ENCODE peak calls at places on chromosomes 3 and 15, in four cellular contexts. E is psoas muscle, Q is lower lobe of right lung, N is WERI-Rb-1. X is an unnamed sample. For H3K36me3 and H3K27me3, the result is how much of the 10 kb centered on the place peaks cover.

GRCh38 chr15:63800245-63800644 is 33.5 kb downstream of the HERC1 start:
- DNase-seq in E (no peak), Q (no peak), N (no peak), X (no peak)

GRCh38 chr15:77714023-77714422 is 81.3 kb upstream of the LINGO1 start:
- DNase-seq in E (no peak), Q (no peak), N (no peak), X (no peak)

GRCh38 chr3:51106242-51106876 is 278.7 kb upstream of the MANF start:
- DNase-seq in E (no peak), Q (no peak), N (no peak), X (no peak)

GRCh38 chr3:192010490-192010889 is 549.5 kb downstream of the PYDC2 start:
- DNase-seq in E (no peak), Q (no peak), N (no peak), X (no peak)

GRCh38 chr3:174767853-174768382 is 91.2 kb upstream of the NAALADL2 start:
- DNase-seq in E (no peak), Q (no peak), N (no peak), X (no peak)

GRCh38 chr15:42612367-42612912 is 37.0 kb downstream of the STARD9 start:
- DNase-seq in E (no peak), Q (no peak), N (no peak), X (no peak)

GRCh38 chr3:66113542-66113941 is 74.8 kb upstream of the MAGI1 start:
- DNase-seq in E (no peak), Q (no peak), N (no peak), X (no peak)

GRCh38 chr3:128804817-128805166 is 74.6 kb upstream of the ACAD9 start:
- DNase-seq in E (no peak), Q (no peak), N (no peak), X (no peak)

GRCh38 chr3:131231710-131232348 is 149.7 kb upstream of the NUDT16 start:
- DNase-seq in E (no peak), Q (no peak), N (no peak), X (no peak)

GRCh38 chr3:6799264-6799915 is 61.5 kb upstream of the GRM7 start:
- DNase-seq in E (no peak), Q (no peak), N (peak), X (no peak)

GRCh38 chr3:56681963-56682457 is 1.1 kb downstream of the TASOR start:
- DNase-seq in E (no peak), Q (no peak), N (no peak), X (no peak)

GRCh38 chr3:159482241-159483031 is 506.2 kb upstream of the IL12A start:
- DNase-seq in E (no peak), Q (no peak), N (no peak), X (no peak)

GRCh38 chr15:46312133-46312740 is 677.4 kb downstream of the SQOR start:
- DNase-seq in E (peak), Q (peak), N (peak), X (peak)

GRCh38 chr3:129727707-129728106 is 121.2 kb upstream of the PLXND1 start:
- DNase-seq in E (no peak), Q (no peak), N (no peak), X (no peak)

GRCh38 chr3:171994646-171995441 is 44.5 kb upstream of the FNDC3B start:
- DNase-seq in E (no peak), Q (no peak), N (no peak), X (no peak)

GRCh38 chr15:28023422-28023821 is 75.7 kb downstream of the OCA2 start:
- DNase-seq in E (no peak), Q (no peak), N (no peak), X (no peak)

GRCh38 chr3:184358921-184359350 is 2.5 kb downstream of the CLCN2 start:
- DNase-seq in E (no peak), Q (no peak), N (no peak), X (no peak)

GRCh38 chr3:122364508-122364907 is 18.5 kb downstream of the MIX23 start:
- DNase-seq in E (no peak), Q (no peak), N (no peak), X (no peak)

GRCh38 chr3:21705769-21706168 is 45.2 kb downstream of the ZNF385D start:
- DNase-seq in E (peak), Q (no peak), N (no peak), X (peak)

GRCh38 chr3:181838940-181839914 is 127.5 kb downstream of the SOX2 start:
- DNase-seq in E (no peak), Q (no peak), N (no peak), X (no peak)

GRCh38 chr15:39074341-39074740 is 506.5 kb upstream of the THBS1 start:
- DNase-seq in E (no peak), Q (no peak), N (no peak), X (no peak)

GRCh38 chr15:64903331-64903950 is 8.3 kb upstream of the ANKDD1A start:
- DNase-seq in E (no peak), Q (no peak), N (no peak), X (no peak)

GRCh38 chr3:171001957-171002694 is 24.4 kb downstream of the SLC2A2 start:
- DNase-seq in E (no peak), Q (no peak), N (no peak), X (no peak)

DNA sequence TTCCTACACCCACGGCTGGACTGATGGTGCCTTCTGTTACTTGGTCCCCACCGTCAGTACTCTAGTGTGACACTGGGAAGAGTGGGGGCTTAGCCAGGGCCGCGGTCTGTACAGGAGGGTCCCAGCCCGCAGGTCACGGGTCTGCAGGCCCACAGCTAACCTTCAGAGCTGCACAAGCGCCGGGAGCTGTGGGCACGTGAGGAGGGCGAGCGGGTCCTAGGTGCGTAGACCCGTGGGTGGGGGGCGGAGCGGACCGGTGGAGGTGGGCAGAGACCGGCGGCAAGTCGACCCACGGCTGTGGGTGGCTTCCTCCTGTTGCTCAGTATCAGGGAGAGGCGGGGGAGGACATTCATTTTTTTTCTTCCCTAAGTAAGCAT is 1.2 kb downstream of the TNFAIP8L3 start:
- DNase-seq in E (no peak), Q (no peak), N (no peak), X (no peak)
- H3K4me3 ChIP-seq in E (peak), Q (peak), N (peak), X (peak)

DNA sequence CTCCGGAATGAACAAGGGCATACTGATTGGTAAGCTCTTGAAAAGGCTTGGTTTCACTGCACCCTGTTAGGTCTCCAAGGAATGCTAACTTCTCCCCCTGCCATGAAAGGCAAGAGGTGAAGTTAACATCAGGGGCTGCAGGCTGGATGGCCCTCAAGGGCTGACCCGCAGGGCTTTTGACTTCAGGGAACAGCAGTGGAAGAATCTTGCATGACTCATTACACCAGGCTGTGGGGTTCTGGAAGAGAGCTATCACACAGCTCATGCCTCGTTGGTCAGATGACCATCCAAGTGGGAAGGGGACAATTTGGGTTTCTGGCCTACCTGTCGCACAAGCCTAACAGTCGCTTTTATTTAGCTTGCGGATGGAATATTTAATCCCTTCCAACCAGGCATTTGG is 23.6 kb upstream of the ATG7 start:
- DNase-seq in E (no peak), Q (no peak), N (no peak), X (no peak)
- H3K36me3 ChIP-seq in E (under half), Q (under half), N (under half), X (under half)

GRCh38 chr3:101803152-101803782 is 24.3 kb downstream of the NXPE3 start:
- DNase-seq in E (no peak), Q (no peak), N (peak), X (no peak)

GRCh38 chr3:101803939-101804338 is 24.9 kb downstream of the NXPE3 start:
- DNase-seq in E (no peak), Q (no peak), N (no peak), X (no peak)

GRCh38 chr3:101801174-101801573 is 22.2 kb downstream of the NXPE3 start:
- DNase-seq in E (no peak), Q (no peak), N (no peak), X (no peak)

GRCh38 chr3:101806491-101806890 is 27.5 kb downstream of the NXPE3 start:
- DNase-seq in E (no peak), Q (no peak), N (no peak), X (no peak)

DNA sequence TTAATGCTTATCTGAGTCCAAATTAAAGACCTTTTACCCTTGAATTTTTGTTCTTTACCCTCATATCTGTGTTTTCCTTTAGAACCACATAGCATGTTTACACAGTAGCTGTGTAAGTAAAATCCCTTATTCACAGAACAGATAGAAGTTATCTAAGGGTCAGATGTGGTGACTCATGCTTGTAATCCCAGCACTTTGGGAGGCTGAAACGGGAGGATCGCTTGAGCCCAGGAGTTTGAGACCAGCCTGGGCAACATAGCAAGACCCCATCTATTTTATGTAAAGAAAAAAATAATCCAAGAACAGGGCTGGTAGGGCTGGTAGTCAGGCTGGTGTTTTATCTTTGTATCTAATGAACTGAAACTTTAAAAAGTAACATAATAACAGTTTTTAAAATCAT is 23.2 kb downstream of the NXPE3 start:
- DNase-seq in E (no peak), Q (no peak), N (no peak), X (no peak)
- H3K27me3 ChIP-seq in E (under half), Q (under half), N (under half), X (under half)

GRCh38 chr3:25378912-25379311 is 49.2 kb upstream of the RARB start:
- DNase-seq in E (no peak), Q (no peak), N (no peak), X (no peak)

GRCh38 chr3:25376346-25376745 is 51.7 kb upstream of the RARB start:
- DNase-seq in E (no peak), Q (no peak), N (no peak), X (no peak)

GRCh38 chr3:25384471-25384870 is 43.6 kb upstream of the RARB start:
- DNase-seq in E (no peak), Q (no peak), N (no peak), X (no peak)

GRCh38 chr3:25381083-25381482 is 47.0 kb upstream of the RARB start:
- DNase-seq in E (no peak), Q (no peak), N (no peak), X (no peak)

DNA sequence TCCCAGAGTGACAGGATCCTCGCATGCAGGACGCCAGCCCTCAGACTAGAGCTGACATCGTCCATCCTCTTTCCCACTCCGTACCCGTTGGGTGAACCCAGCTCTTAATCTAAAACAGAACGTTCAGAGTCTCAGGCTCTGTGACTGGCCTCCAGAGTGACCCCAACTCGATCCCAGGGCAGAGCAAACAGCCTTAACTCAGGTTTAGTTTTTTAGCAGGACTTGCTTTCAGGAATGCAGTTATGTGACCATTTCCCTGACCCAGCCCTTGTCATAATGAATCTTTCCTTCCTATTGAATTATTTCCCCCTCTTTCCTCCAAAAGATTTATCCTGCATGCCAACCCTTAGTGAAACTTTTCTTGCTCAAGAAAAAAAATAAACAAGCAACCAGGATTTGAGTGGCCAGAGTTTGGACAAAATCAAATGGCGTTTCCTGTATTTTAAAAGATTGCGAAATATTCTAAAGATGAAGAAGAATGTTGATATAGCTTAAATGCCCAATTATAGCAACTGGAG is 47.8 kb upstream of the RARB start:
- DNase-seq in E (no peak), Q (no peak), N (no peak), X (no peak)
- H3K4me3 ChIP-seq in E (no peak), Q (no peak), N (no peak), X (no peak)

GRCh38 chr3:48625600-48625999 is 4.0 kb upstream of the TMEM89 start:
- DNase-seq in E (no peak), Q (no peak), N (no peak), X (no peak)
- H3K36me3 ChIP-seq in E (half or more), Q (under half), N (under half), X (half or more)

GRCh38 chr3:62361261-62361660 is 12.1 kb downstream of the FEZF2 start:
- DNase-seq in E (no peak), Q (no peak), N (no peak), X (no peak)
- H3K27me3 ChIP-seq in E (under half), Q (under half), N (under half), X (under half)

GRCh38 chr15:90300541-90300940 is 35.1 kb downstream of the NGRN start:
- DNase-seq in E (no peak), Q (no peak), N (no peak), X (no peak)

GRCh38 chr15:90301901-90302300 is 36.4 kb downstream of the NGRN start:
- DNase-seq in E (no peak), Q (no peak), N (no peak), X (peak)

GRCh38 chr15:90305932-90306331 is 40.5 kb downstream of the NGRN start:
- DNase-seq in E (no peak), Q (no peak), N (no peak), X (no peak)

GRCh38 chr15:90296996-90297395 is 31.5 kb downstream of the NGRN start:
- DNase-seq in E (no peak), Q (no peak), N (no peak), X (no peak)

DNA sequence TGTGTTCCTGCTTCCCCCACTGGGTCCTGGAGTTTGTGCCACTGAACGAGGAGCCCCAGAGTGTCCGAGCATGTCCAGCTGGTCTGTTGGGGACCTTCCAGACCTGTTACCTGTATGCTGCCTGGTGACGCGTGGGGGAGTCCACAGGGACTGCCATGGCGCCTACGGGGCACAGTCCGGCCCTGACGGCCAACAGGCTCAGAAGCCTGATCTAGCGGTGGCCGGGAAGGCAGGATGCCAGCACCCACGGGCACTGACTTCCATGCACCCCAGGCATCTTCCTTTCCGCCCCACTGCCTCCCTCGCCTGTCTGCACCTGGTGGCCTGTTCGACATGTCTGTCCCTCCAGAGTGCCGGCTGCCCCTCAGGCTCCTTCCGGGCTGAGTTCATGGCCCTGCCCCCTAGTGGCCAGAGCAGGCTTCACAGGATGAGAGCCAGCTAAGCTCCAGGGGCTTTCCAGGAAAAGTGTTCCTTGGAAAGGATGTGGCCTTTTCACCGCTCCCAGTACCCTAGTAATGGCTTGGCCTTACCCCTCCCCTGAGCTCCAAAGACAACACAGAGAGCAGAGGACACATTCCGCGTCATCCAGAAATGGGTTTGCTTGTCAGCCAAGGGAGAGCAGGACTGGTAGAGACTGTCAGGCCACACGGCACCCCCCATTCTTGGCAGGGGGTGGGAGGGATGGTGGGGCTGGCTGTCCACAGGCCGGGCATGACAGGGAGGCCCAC is 35.7 kb downstream of the NGRN start:
- DNase-seq in E (peak), Q (peak), N (peak), X (peak)
- H3K4me3 ChIP-seq in E (no peak), Q (no peak), N (no peak), X (no peak)

DNA sequence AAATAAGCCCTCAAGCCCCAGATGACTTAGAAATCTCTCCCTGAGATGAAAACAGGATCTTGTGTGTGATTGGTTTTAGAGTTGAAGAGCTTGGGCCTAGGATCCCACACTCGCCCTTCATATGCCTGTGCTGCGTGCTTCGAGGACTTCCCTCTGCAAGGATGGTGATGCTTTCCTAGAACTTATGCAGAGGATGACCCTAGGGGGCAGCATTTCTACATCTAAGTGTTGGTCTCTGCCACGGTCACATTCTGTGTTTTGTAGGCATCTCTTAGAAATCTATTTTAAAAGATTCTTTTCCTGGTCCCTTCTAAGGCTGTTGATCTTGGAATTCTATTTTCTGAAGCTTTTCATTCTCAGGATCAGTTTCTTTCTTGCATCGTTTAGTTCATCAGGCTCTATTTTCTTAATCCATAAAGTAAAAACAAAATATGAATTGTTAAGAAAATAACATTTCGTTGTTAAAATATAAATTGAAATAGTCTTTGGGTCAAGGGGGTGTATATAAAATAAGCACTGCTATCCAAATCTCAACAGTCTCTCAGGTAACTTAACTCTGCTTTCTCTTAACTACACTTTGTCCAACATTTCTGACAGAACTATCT is 45.7 kb downstream of the WDR76 start:
- DNase-seq in E (no peak), Q (no peak), N (peak), X (no peak)
- H3K36me3 ChIP-seq in E (under half), Q (under half), N (half or more), X (under half)

GRCh38 chr3:62406945-62407344 is 33.6 kb upstream of the FEZF2 start:
- DNase-seq in E (no peak), Q (no peak), N (no peak), X (no peak)
- H3K27me3 ChIP-seq in E (under half), Q (under half), N (under half), X (under half)